ENCODE peak calls at places on chromosomes 3 and 15, in ten cellular contexts. E is adrenal gland, Z is GM12878, M is stomach, R is HCT116, G is K562, C is IMR-90, H is ovary, K is sigmoid colon, Y is thyroid gland. X is an unnamed sample.

GRCh38 chr15:38454687-38455071 is 752 bp downstream of the FAM98B start:
- DNase-seq in E (no peak), Z (no peak), M (no peak), R (no peak), G (peak), C (peak), H (no peak), K (no peak), Y (no peak), X (no peak)

GRCh38 chr3:143827425-143827824 is 20.8 kb downstream of the SLC9A9 start:
- DNase-seq in E (no peak), Z (no peak), M (no peak), R (no peak), G (no peak), C (no peak), H (no peak), K (no peak), Y (no peak), X (no peak)

GRCh38 chr3:108125151-108125540 is 34.3 kb upstream of the CD47 start:
- DNase-seq in E (no peak), Z (no peak), M (no peak), R (no peak), G (no peak), C (no peak), H (no peak), K (no peak), Y (no peak), X (no peak)

GRCh38 chr3:154728285-154728684 is 298.3 kb upstream of the GPR149 start:
- DNase-seq in E (no peak), Z (no peak), M (no peak), R (no peak), G (no peak), C (no peak), H (no peak), K (no peak), Y (no peak), X (no peak)

GRCh38 chr3:53500165-53500777 is 5.9 kb downstream of the CACNA1D start:
- DNase-seq in E (no peak), Z (no peak), M (no peak), R (no peak), G (no peak), C (no peak), H (no peak), K (no peak), Y (no peak), X (no peak)

GRCh38 chr15:29708519-29708918 is 113.7 kb downstream of the TJP1 start:
- DNase-seq in E (no peak), Z (no peak), M (no peak), R (no peak), G (no peak), C (no peak), H (no peak), K (no peak), Y (peak), X (no peak)

GRCh38 chr15:77650285-77650684 is 17.6 kb upstream of the LINGO1 start:
- DNase-seq in E (no peak), Z (no peak), M (no peak), R (peak), G (peak), C (no peak), H (no peak), K (no peak), Y (no peak), X (no peak)

GRCh38 chr15:36232491-36232890 is 346.9 kb upstream of the CDIN1 start:
- DNase-seq in E (no peak), Z (no peak), M (no peak), R (no peak), G (no peak), C (no peak), H (no peak), K (no peak), Y (no peak), X (no peak)

GRCh38 chr3:187088701-187089100 is 50.6 kb downstream of the RPL39L start:
- DNase-seq in E (no peak), Z (no peak), M (no peak), R (no peak), G (no peak), C (no peak), H (no peak), K (no peak), Y (no peak), X (no peak)

GRCh38 chr3:53730565-53730964 is 115.7 kb downstream of the CHDH start:
- DNase-seq in E (no peak), Z (no peak), M (no peak), R (no peak), G (no peak), C (no peak), H (peak), K (no peak), Y (peak), X (no peak)

GRCh38 chr3:104458657-104459056 is 908.1 kb upstream of the ALCAM start:
- DNase-seq in E (no peak), Z (no peak), M (no peak), R (no peak), G (no peak), C (no peak), H (no peak), K (no peak), Y (no peak), X (no peak)

GRCh38 chr3:28067014-28067413 is 174.4 kb upstream of the CMC1 start:
- DNase-seq in E (no peak), Z (no peak), M (no peak), R (no peak), G (no peak), C (no peak), H (no peak), K (no peak), Y (no peak), X (no peak)

GRCh38 chr3:125079675-125080045 is 23.9 kb upstream of the HEG1 start:
- DNase-seq in E (peak), Z (no peak), M (no peak), R (peak), G (no peak), C (peak), H (no peak), K (no peak), Y (no peak), X (no peak)

GRCh38 chr3:144921710-144922109 is 950.1 kb downstream of the DIPK2A start:
- DNase-seq in E (no peak), Z (no peak), M (no peak), R (no peak), G (no peak), C (no peak), H (no peak), K (no peak), Y (peak), X (no peak)

GRCh38 chr3:24830230-24831152 is 335.8 kb upstream of the THRB start:
- DNase-seq in E (no peak), Z (no peak), M (peak), R (no peak), G (no peak), C (no peak), H (no peak), K (peak), Y (peak), X (no peak)

GRCh38 chr3:172915911-172916514 is 165.5 kb downstream of the ECT2 start:
- DNase-seq in E (no peak), Z (no peak), M (no peak), R (no peak), G (no peak), C (no peak), H (no peak), K (no peak), Y (peak), X (no peak)

GRCh38 chr3:139755551-139755950 is 77.8 kb upstream of the NMNAT3 start:
- DNase-seq in E (no peak), Z (no peak), M (no peak), R (no peak), G (no peak), C (no peak), H (no peak), K (no peak), Y (no peak), X (no peak)

GRCh38 chr15:74417230-74417629 is 16.5 kb downstream of the SEMA7A start:
- DNase-seq in E (no peak), Z (no peak), M (no peak), R (no peak), G (no peak), C (peak), H (no peak), K (no peak), Y (no peak), X (no peak)

GRCh38 chr15:79283252-79284048 is 928 bp downstream of the ANKRD34C start:
- DNase-seq in E (peak), Z (no peak), M (no peak), R (no peak), G (peak), C (peak), H (peak), K (no peak), Y (peak), X (no peak)

GRCh38 chr3:177186306-177186705 is 11.0 kb downstream of the TBL1XR1 start:
- DNase-seq in E (no peak), Z (no peak), M (no peak), R (no peak), G (no peak), C (no peak), H (no peak), K (no peak), Y (no peak), X (no peak)

GRCh38 chr3:184949570-184949969 is 137.6 kb downstream of the VPS8 start:
- DNase-seq in E (no peak), Z (no peak), M (no peak), R (no peak), G (no peak), C (no peak), H (no peak), K (no peak), Y (no peak), X (no peak)

GRCh38 chr15:60353245-60353940 is 44.4 kb downstream of the ANXA2 start:
- DNase-seq in E (no peak), Z (no peak), M (no peak), R (no peak), G (no peak), C (peak), H (no peak), K (no peak), Y (no peak), X (no peak)

DNA sequence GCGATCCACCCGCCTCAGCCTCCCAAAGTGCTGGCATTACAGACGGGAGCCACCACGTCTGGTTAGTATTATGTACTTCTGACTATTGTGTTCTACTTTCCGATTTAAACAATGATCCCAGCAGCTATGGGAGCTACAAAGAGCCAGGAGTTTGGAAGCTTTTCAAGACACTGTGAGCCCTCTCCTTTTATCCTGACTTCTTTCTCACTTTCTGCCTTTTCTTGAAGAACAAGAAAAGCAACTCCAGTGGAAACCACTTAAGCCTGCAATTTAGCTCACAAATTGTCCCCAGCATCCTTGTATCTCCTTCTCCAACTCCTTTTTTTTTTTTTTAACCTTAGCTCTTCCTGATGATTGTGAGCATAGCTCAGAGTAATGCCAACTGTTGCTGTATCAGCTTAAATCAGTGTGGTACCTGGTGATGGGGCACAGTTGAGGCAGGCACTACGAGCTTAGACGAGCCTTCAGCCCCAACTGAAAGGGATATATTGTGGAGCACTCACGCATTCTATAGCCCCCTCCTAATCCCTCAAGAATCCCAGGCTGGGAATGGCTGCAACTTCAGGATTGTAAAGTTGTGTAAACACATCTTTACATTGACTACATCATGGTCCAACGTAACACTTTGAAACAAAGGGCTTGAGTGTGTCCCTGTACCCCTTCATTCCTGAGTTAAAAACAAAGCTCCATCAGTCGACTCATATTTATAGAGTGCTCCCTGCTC is 677.0 kb downstream of the FHIT start:
- DNase-seq in E (no peak), Z (no peak), M (no peak), R (no peak), G (no peak), C (no peak), H (no peak), K (no peak), Y (no peak), X (no peak)
- H3K4me3 ChIP-seq in E (no peak), Z (no peak), M (no peak), R (no peak), G (no peak), C (no peak), H (no peak), K (no peak), Y (no peak), X (no peak)

DNA sequence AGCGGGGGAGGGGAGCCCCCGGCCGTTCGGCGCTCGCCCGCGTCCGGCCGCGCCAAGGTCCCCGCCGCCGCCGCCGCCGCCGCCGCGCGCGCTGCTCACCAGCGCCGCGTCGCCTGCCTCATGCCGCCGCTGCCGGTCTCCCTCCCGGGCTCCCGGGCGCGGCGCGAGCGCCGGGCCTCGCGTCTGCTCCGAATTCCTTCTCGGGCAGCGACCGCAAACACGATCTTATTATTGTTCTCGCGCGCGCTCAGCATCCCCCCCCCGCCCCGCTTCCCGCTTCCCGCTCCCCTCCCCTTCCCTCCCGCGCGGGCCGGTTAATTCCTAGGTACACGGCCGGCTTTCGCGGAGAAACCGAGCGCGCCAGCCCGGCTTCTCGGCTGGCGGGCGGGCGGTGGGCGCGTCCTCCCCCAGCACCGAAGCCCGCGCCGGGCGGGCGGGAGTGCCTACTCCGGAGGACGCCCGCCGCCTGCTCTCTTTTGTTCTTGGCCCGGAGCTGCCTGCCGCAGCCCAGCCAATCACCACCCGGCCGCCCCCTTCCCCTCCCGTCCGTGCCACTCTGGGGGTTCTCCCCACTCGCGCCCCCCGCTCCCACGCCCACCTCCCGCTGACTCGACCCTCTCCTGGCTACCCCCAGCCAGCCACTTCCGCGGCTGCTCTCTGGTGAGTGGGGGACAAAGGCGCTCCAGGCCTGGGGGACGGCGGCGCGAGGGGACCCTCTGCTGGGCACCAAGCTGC is at the start of gene HDGFL3:
- DNase-seq in E (peak), Z (no peak), M (peak), R (no peak), G (peak), C (peak), H (peak), K (peak), Y (peak), X (peak)
- TF ChIP-seq POLR2A in E (peak), Z (peak), M (no peak), R (no peak), G (peak), C (peak), H (no peak), K (no peak), Y (no peak), X (no peak)

GRCh38 chr15:101723874-101724674 is at the start of gene TARS3:
- DNase-seq in E (peak), Z (peak), M (peak), R (peak), G (peak), C (peak), H (peak), K (peak), Y (peak), X (peak)
- TF ChIP-seq CTCF in E (no peak), Z (peak), M (no peak), R (no peak), G (peak), C (peak), H (no peak), K (no peak), Y (no peak), X (no peak)

GRCh38 chr15:42595641-42596240 is 20.3 kb downstream of the STARD9 start:
- DNase-seq in E (no peak), Z (no peak), M (no peak), R (no peak), G (no peak), C (peak), H (no peak), K (no peak), Y (no peak), X (no peak)

GRCh38 chr15:42590619-42591237 is 15.3 kb downstream of the STARD9 start:
- DNase-seq in E (no peak), Z (no peak), M (no peak), R (no peak), G (no peak), C (no peak), H (no peak), K (no peak), Y (no peak), X (no peak)

GRCh38 chr15:42593143-42593542 is 17.7 kb downstream of the STARD9 start:
- DNase-seq in E (no peak), Z (no peak), M (no peak), R (no peak), G (no peak), C (peak), H (no peak), K (peak), Y (no peak), X (no peak)

DNA sequence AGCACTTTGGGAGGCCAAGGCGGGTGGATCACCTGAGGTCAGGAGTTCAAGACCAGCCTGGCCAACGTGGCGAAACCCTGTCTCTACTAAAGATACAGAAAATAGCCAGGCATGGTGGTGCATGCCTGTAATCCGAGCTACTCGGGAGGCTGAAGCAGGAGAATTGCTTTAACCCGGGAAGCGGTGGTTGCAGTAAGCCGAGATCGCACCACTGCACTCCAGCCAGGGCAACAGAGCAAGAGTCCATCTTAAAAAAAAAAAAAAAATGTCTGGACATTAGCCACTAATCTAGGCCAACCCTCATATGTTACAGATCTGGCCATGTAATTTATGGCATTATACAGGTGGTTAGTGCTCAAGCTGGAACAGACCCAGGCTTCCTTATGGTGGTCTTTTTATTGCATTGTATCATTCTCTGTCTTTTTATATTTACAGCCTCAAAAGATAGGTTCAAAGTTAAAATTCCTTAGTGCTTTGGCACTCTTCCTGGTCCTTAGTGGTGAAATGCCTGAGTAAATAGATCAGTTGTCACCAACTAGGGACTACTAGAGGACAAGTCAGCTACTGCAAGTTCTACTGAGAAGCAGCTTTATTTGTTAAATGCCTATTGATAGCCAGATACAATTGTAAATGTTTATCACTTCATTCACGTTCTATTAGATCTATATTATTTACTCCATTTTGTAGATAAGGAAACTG is 16.0 kb downstream of the STARD9 start:
- DNase-seq in E (no peak), Z (no peak), M (no peak), R (no peak), G (peak), C (peak), H (no peak), K (no peak), Y (no peak), X (no peak)
- H3K4me3 ChIP-seq in E (no peak), Z (no peak), M (no peak), R (no peak), G (no peak), C (no peak), H (no peak), K (no peak), Y (no peak), X (no peak)

GRCh38 chr3:148698190-148698806 is 595 bp downstream of the AGTR1 start:
- DNase-seq in E (no peak), Z (no peak), M (no peak), R (no peak), G (no peak), C (no peak), H (no peak), K (no peak), Y (no peak), X (no peak)

GRCh38 chr3:148694116-148694515 is 3.6 kb upstream of the AGTR1 start:
- DNase-seq in E (no peak), Z (no peak), M (no peak), R (no peak), G (no peak), C (peak), H (no peak), K (no peak), Y (no peak), X (no peak)

GRCh38 chr3:148697311-148698189 is at the start of gene AGTR1:
- DNase-seq in E (peak), Z (no peak), M (peak), R (no peak), G (no peak), C (peak), H (peak), K (peak), Y (peak), X (peak)
- TF ChIP-seq POLR2A in E (peak), Z (no peak), M (no peak), R (no peak), G (no peak), C (no peak), H (no peak), K (peak), Y (peak), X (no peak)

DNA sequence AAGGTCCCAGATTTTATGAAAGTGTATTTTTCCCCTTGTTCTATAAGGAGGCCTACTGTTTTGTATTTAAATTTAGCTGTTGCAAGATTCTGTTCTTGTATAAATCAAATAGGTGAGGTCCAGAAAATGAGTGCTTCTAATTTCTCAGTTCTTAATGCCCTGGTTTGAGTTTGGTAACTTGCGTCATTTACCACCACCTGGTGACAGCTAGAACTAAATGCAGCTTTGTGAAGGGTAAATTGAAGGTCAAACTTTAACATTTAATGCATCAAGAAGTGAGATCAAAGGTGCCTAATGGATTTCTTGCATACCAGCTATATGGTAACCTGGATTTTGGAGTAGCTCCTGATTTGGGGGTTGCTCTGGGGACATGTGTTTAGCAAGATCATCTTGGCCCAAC is 50.7 kb upstream of the POLR2M start:
- DNase-seq in E (no peak), Z (no peak), M (no peak), R (no peak), G (no peak), C (no peak), H (no peak), K (no peak), Y (no peak), X (no peak)
- TF ChIP-seq CTCF in E (no peak), Z (no peak), M (no peak), R (peak), G (no peak), C (no peak), H (no peak), K (no peak), Y (no peak), X (no peak)

DNA sequence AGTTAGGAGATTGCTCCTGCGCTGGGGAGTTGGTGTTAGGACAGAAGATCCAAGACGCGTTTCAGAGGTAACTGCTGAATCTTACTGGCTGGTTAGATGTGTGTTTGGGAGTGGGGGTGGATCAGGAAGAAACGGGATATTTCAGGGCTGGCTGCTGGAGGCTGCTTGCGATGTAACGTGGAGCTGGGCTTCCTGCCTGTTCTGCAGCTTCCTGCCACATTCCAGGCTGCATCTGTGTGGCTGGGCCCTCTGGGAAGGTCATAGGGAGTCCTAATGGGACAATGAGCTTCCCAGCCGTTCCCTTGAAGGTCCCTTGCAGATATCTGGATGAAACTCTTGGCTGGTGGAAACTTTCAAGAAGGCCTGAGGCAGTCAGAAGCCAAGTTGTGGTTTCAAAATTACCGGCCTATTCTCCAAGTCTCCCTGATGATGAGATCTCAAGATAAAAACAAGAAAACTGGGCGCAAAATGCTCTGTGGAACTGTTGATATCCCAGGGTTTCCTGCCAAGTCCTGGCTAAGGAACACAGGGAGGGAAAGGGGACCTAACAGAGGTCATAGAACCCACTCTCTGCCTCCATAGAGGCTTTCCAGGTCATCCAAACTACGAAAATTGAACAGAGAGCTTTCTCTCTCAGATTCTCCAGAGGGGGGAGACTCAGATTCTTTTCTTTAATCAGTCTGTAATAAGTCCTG is 67.0 kb downstream of the NOX5 start:
- DNase-seq in E (peak), Z (no peak), M (no peak), R (no peak), G (no peak), C (peak), H (peak), K (peak), Y (peak), X (no peak)
- H3K4me3 ChIP-seq in E (no peak), Z (no peak), M (no peak), R (no peak), G (no peak), C (no peak), H (no peak), K (no peak), Y (no peak), X (no peak)

X was measured in lower leg skin.